ENCODE peak calls at places on chromosomes 3 and 15, in four cellular contexts. One of them, this sample, is unnamed.

GRCh38 chr3:18454766-18455165 is 29.6 kb upstream of the SATB1 start:
- DNase-seq in breast epithelium: no peak
- DNase-seq in GM12864: no peak
- DNase-seq in AG04449: no peak
- DNase-seq in this sample: no peak

GRCh38 chr3:95645291-95645690 is 1169.1 kb upstream of the EPHA6 start:
- DNase-seq in breast epithelium: no peak
- DNase-seq in GM12864: no peak
- DNase-seq in AG04449: no peak
- DNase-seq in this sample: no peak

GRCh38 chr3:129359102-129359461 is 69.4 kb downstream of the EFCAB12 start:
- DNase-seq in breast epithelium: no peak
- DNase-seq in GM12864: no peak
- DNase-seq in AG04449: no peak
- DNase-seq in this sample: no peak

GRCh38 chr3:195757371-195757770 is 36.6 kb downstream of the MUC20 start:
- DNase-seq in breast epithelium: no peak
- DNase-seq in GM12864: no peak
- DNase-seq in AG04449: no peak
- DNase-seq in this sample: no peak

GRCh38 chr3:9409981-9410849 is 12.8 kb downstream of the SETD5 start:
- DNase-seq in breast epithelium: no peak
- DNase-seq in GM12864: no peak
- DNase-seq in AG04449: no peak
- DNase-seq in this sample: peak

GRCh38 chr15:84833447-84833846 is 16.3 kb downstream of the ALPK3 start:
- DNase-seq in breast epithelium: no peak
- DNase-seq in GM12864: no peak
- DNase-seq in AG04449: no peak
- DNase-seq in this sample: no peak

GRCh38 chr3:179811321-179812095 is 158.7 kb downstream of the USP13 start:
- DNase-seq in breast epithelium: no peak
- DNase-seq in GM12864: peak
- DNase-seq in AG04449: peak
- DNase-seq in this sample: peak

GRCh38 chr3:100852882-100853281 is 140.3 kb downstream of the ABI3BP start:
- DNase-seq in breast epithelium: no peak
- DNase-seq in GM12864: no peak
- DNase-seq in AG04449: no peak
- DNase-seq in this sample: no peak

GRCh38 chr3:197555281-197556261 is at the start of gene BDH1:
- DNase-seq in breast epithelium: no peak
- DNase-seq in GM12864: no peak
- DNase-seq in AG04449: no peak
- DNase-seq in this sample: peak

GRCh38 chr3:135582800-135583199 is 382.7 kb upstream of the PPP2R3A start:
- DNase-seq in breast epithelium: no peak
- DNase-seq in GM12864: no peak
- DNase-seq in AG04449: no peak
- DNase-seq in this sample: no peak

GRCh38 chr3:171543759-171544284 is 83.6 kb upstream of the TNIK start:
- DNase-seq in breast epithelium: no peak
- DNase-seq in GM12864: no peak
- DNase-seq in AG04449: no peak
- DNase-seq in this sample: no peak

GRCh38 chr3:115551091-115551490 is 72.2 kb upstream of the GAP43 start:
- DNase-seq in breast epithelium: no peak
- DNase-seq in GM12864: no peak
- DNase-seq in AG04449: no peak
- DNase-seq in this sample: no peak

GRCh38 chr3:190883973-190884832 is 21.7 kb upstream of the GMNC start:
- DNase-seq in breast epithelium: no peak
- DNase-seq in GM12864: no peak
- DNase-seq in AG04449: peak
- DNase-seq in this sample: peak

GRCh38 chr15:83114856-83115255 is 7.4 kb downstream of the TM6SF1 start:
- DNase-seq in breast epithelium: no peak
- DNase-seq in GM12864: no peak
- DNase-seq in AG04449: no peak
- DNase-seq in this sample: no peak

GRCh38 chr15:101124731-101125558 is 126.9 kb downstream of the CHSY1 start:
- DNase-seq in breast epithelium: no peak
- DNase-seq in GM12864: no peak
- DNase-seq in AG04449: peak
- DNase-seq in this sample: no peak

GRCh38 chr15:53625962-53626845 is 133.3 kb downstream of the WDR72 start:
- DNase-seq in breast epithelium: no peak
- DNase-seq in GM12864: no peak
- DNase-seq in AG04449: no peak
- DNase-seq in this sample: no peak

GRCh38 chr3:56720836-56721235 is 37.8 kb upstream of the TASOR start:
- DNase-seq in breast epithelium: no peak
- DNase-seq in GM12864: no peak
- DNase-seq in AG04449: no peak
- DNase-seq in this sample: no peak

GRCh38 chr3:4531478-4532025 is 38.4 kb downstream of the ITPR1 start:
- DNase-seq in breast epithelium: no peak
- DNase-seq in GM12864: no peak
- DNase-seq in AG04449: no peak
- DNase-seq in this sample: no peak

GRCh38 chr3:11604139-11604895 is 39.4 kb downstream of the VGLL4 start:
- DNase-seq in breast epithelium: no peak
- DNase-seq in GM12864: no peak
- DNase-seq in AG04449: peak
- DNase-seq in this sample: no peak

GRCh38 chr3:58691997-58692396 is 25.4 kb upstream of the FAM3D start:
- DNase-seq in breast epithelium: no peak
- DNase-seq in GM12864: no peak
- DNase-seq in AG04449: no peak
- DNase-seq in this sample: no peak

GRCh38 chr3:121542924-121543323 is 2.9 kb downstream of the POLQ start:
- DNase-seq in breast epithelium: no peak
- DNase-seq in GM12864: no peak
- DNase-seq in AG04449: no peak
- DNase-seq in this sample: no peak

GRCh38 chr3:194621947-194622346 is 11.3 kb downstream of the TMEM44 start:
- DNase-seq in breast epithelium: no peak
- DNase-seq in GM12864: no peak
- DNase-seq in AG04449: no peak
- DNase-seq in this sample: no peak

GRCh38 chr3:130757751-130758150 is 11.1 kb upstream of the PIK3R4 start:
- DNase-seq in breast epithelium: no peak
- DNase-seq in GM12864: no peak
- DNase-seq in AG04449: no peak
- DNase-seq in this sample: no peak

GRCh38 chr3:128075516-128076464 is 23.6 kb downstream of the SEC61A1 start:
- DNase-seq in breast epithelium: peak
- DNase-seq in GM12864: no peak
- DNase-seq in AG04449: no peak
- DNase-seq in this sample: peak

GRCh38 chr3:99562138-99562537 is 76.3 kb upstream of the COL8A1 start:
- DNase-seq in breast epithelium: no peak
- DNase-seq in GM12864: no peak
- DNase-seq in AG04449: no peak
- DNase-seq in this sample: no peak

GRCh38 chr15:45199136-45199810 is 11.5 kb upstream of the SHF start:
- DNase-seq in breast epithelium: peak
- DNase-seq in GM12864: peak
- DNase-seq in AG04449: no peak
- DNase-seq in this sample: no peak

GRCh38 chr3:12986986-12987385 is 86.2 kb downstream of the IQSEC1 start:
- DNase-seq in breast epithelium: no peak
- DNase-seq in GM12864: no peak
- DNase-seq in AG04449: no peak
- DNase-seq in this sample: no peak

GRCh38 chr3:32947466-32948238 is 3.8 kb upstream of the CCR4 start:
- DNase-seq in breast epithelium: peak
- DNase-seq in GM12864: peak
- DNase-seq in AG04449: peak
- DNase-seq in this sample: peak

GRCh38 chr3:37630441-37630840 is 231.2 kb upstream of the CTDSPL start:
- DNase-seq in breast epithelium: no peak
- DNase-seq in GM12864: no peak
- DNase-seq in AG04449: no peak
- DNase-seq in this sample: no peak

GRCh38 chr3:144129536-144130214 is 158.1 kb downstream of the DIPK2A start:
- DNase-seq in breast epithelium: no peak
- DNase-seq in GM12864: no peak
- DNase-seq in AG04449: no peak
- DNase-seq in this sample: no peak

GRCh38 chr15:75836953-75837321 is 6.3 kb upstream of the UBE2Q2 start:
- DNase-seq in breast epithelium: no peak
- DNase-seq in GM12864: peak
- DNase-seq in AG04449: peak
- DNase-seq in this sample: peak

GRCh38 chr15:66131831-66132230 is 121.7 kb downstream of the MEGF11 start:
- DNase-seq in breast epithelium: no peak
- DNase-seq in GM12864: no peak
- DNase-seq in AG04449: no peak
- DNase-seq in this sample: no peak

DNA sequence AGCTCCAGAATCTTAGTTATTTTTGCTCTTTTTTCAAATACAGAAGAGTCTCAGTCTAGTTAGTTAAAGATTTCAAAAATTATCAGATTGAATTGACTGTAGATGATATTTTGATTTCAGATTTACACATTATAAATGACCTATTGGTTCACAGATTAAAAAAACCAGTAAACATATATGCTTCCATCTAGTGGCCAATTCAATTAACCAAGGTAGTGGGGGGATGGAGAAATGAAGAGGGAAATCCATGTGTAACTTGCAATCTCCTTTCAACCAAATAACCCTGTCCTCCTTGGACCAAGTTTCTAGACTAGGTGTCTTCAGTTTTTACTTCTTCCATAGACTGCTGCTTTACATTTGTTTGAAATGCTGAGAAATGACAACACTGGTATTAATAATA is 789.8 kb downstream of the ROBO1 start:
- DNase-seq in breast epithelium: no peak
- DNase-seq in GM12864: no peak
- DNase-seq in AG04449: no peak
- DNase-seq in this sample: no peak
- TF ChIP-seq CTCF in breast epithelium: no peak
- TF ChIP-seq CTCF in GM12864: no peak
- TF ChIP-seq CTCF in AG04449: peak
- TF ChIP-seq CTCF in this sample: peak

DNA sequence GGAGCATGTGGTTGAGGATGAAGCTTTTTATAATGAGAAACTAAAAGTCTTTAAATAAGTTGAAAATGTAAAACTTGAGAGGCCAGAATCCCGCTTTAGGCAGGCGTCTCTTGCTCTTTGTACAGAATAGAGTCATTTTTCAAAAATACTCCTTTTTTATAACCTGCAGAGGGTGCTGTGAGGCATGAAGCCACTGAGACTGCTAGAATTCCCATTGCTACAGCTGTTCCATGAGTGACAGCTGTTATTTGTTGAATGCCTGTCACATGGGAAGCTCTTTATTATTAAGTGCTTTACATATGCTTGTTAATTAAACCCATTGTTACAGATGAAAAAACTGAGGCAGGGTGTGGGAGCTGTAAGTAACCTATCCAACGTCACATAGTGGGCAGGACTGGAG is 18.5 kb downstream of the MINAR1 start:
- DNase-seq in breast epithelium: no peak
- DNase-seq in GM12864: no peak
- DNase-seq in AG04449: no peak
- DNase-seq in this sample: no peak
- TF ChIP-seq CTCF in breast epithelium: no peak
- TF ChIP-seq CTCF in GM12864: peak
- TF ChIP-seq CTCF in AG04449: peak
- TF ChIP-seq CTCF in this sample: no peak

DNA sequence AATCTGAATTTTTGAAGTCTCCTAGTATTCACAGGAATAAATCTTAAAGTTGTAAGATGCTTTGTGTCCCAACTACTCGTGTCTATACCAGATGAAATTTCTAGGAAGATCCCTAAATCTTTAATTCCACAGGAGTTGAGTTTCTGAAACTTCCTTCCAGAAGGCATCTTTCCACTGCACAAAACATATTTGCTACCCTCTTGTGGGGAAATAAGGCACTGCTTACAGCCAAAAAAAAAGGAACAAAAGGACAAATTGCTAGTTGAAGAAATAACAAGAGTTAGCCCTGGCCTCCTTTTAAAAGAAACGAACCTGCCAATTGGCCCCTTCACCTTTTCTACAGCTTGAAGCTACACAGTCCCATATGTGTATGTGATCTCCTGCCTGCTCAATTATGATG is 54.0 kb downstream of the TAFA4 start:
- DNase-seq in breast epithelium: no peak
- DNase-seq in GM12864: no peak
- DNase-seq in AG04449: no peak
- DNase-seq in this sample: no peak
- TF ChIP-seq CTCF in breast epithelium: peak
- TF ChIP-seq CTCF in GM12864: peak
- TF ChIP-seq CTCF in AG04449: peak
- TF ChIP-seq CTCF in this sample: peak

DNA sequence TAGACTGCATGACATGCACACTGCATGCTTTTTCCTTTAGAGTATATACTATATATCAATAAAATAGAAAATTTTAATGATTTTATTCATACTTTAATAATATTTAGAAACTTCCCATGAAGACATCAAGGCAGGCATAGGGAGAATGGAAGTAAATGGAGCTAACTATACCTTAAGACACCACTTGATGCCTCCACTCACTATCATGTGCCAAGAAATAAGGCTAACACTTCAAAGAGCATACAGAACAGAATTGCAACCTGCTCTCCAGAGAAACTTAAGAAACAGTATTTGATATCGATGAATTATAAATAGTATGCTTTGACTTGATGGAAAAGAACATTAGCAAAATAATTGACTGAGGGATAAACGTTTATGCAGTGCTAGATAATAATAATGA is 192.6 kb upstream of the MBNL1 start:
- DNase-seq in breast epithelium: no peak
- DNase-seq in GM12864: no peak
- DNase-seq in AG04449: no peak
- DNase-seq in this sample: no peak
- TF ChIP-seq CTCF in breast epithelium: no peak
- TF ChIP-seq CTCF in GM12864: no peak
- TF ChIP-seq CTCF in AG04449: peak
- TF ChIP-seq CTCF in this sample: no peak

GRCh38 chr15:88911766-88912118 is 1.4 kb downstream of the MFGE8 start:
- DNase-seq in breast epithelium: no peak
- DNase-seq in GM12864: no peak
- DNase-seq in AG04449: no peak
- DNase-seq in this sample: peak
- TF ChIP-seq CTCF in breast epithelium: no peak
- TF ChIP-seq CTCF in GM12864: no peak
- TF ChIP-seq CTCF in AG04449: no peak
- TF ChIP-seq CTCF in this sample: no peak

GRCh38 chr3:126703512-126704493 is at the start of gene CHCHD6:
- DNase-seq in breast epithelium: peak
- DNase-seq in GM12864: peak
- DNase-seq in AG04449: peak
- DNase-seq in this sample: peak
- TF ChIP-seq CTCF in breast epithelium: no peak
- TF ChIP-seq CTCF in GM12864: peak
- TF ChIP-seq CTCF in AG04449: peak
- TF ChIP-seq CTCF in this sample: no peak

This sample was measured in GM10248.